ENCODE peak calls at places on chromosomes 1 and 21, in seven cellular contexts. One of them, this sample, is unnamed.

GRCh38 chr1:161226320-161226711 is 456 bp downstream of the TOMM40L start:
- DNase-seq in GM12864: no peak
- DNase-seq in foreskin keratinocyte: no peak
- DNase-seq in nephron progenitor cell: no peak
- DNase-seq in PC-9: no peak
- DNase-seq in cardiac fibroblast: no peak
- DNase-seq in CD8-positive, alpha-beta T cell: no peak
- DNase-seq in this sample: no peak

GRCh38 chr1:170162385-170163226 is 16.8 kb downstream of the NTMT2 start:
- DNase-seq in GM12864: no peak
- DNase-seq in foreskin keratinocyte: no peak
- DNase-seq in nephron progenitor cell: peak
- DNase-seq in PC-9: no peak
- DNase-seq in cardiac fibroblast: peak
- DNase-seq in CD8-positive, alpha-beta T cell: no peak
- DNase-seq in this sample: no peak

GRCh38 chr1:93573940-93574469 is 107.6 kb downstream of the BCAR3 start:
- DNase-seq in GM12864: no peak
- DNase-seq in foreskin keratinocyte: no peak
- DNase-seq in nephron progenitor cell: no peak
- DNase-seq in PC-9: no peak
- DNase-seq in cardiac fibroblast: no peak
- DNase-seq in CD8-positive, alpha-beta T cell: no peak
- DNase-seq in this sample: no peak

GRCh38 chr1:234983554-234983911 is 145.1 kb downstream of the TOMM20 start:
- DNase-seq in GM12864: no peak
- DNase-seq in foreskin keratinocyte: no peak
- DNase-seq in nephron progenitor cell: no peak
- DNase-seq in PC-9: no peak
- DNase-seq in cardiac fibroblast: no peak
- DNase-seq in CD8-positive, alpha-beta T cell: no peak
- DNase-seq in this sample: no peak

GRCh38 chr21:42262826-42263225 is 43.9 kb downstream of the ABCG1 start:
- DNase-seq in GM12864: no peak
- DNase-seq in foreskin keratinocyte: no peak
- DNase-seq in nephron progenitor cell: no peak
- DNase-seq in PC-9: peak
- DNase-seq in cardiac fibroblast: peak
- DNase-seq in CD8-positive, alpha-beta T cell: no peak
- DNase-seq in this sample: peak

GRCh38 chr1:207004931-207005830 is 27.4 kb downstream of the C1orf116 start:
- DNase-seq in GM12864: no peak
- DNase-seq in foreskin keratinocyte: peak
- DNase-seq in nephron progenitor cell: peak
- DNase-seq in PC-9: peak
- DNase-seq in cardiac fibroblast: peak
- DNase-seq in CD8-positive, alpha-beta T cell: no peak
- DNase-seq in this sample: no peak

GRCh38 chr1:12078938-12079861 is 16.1 kb downstream of the TNFRSF8 start:
- DNase-seq in GM12864: peak
- DNase-seq in foreskin keratinocyte: no peak
- DNase-seq in nephron progenitor cell: peak
- DNase-seq in PC-9: peak
- DNase-seq in cardiac fibroblast: peak
- DNase-seq in CD8-positive, alpha-beta T cell: no peak
- DNase-seq in this sample: peak

GRCh38 chr1:41779350-41779749 is 139.4 kb downstream of the HIVEP3 start:
- DNase-seq in GM12864: no peak
- DNase-seq in foreskin keratinocyte: no peak
- DNase-seq in nephron progenitor cell: no peak
- DNase-seq in PC-9: no peak
- DNase-seq in cardiac fibroblast: no peak
- DNase-seq in CD8-positive, alpha-beta T cell: no peak
- DNase-seq in this sample: no peak

GRCh38 chr1:30748699-30749401 is 8.7 kb downstream of the LAPTM5 start:
- DNase-seq in GM12864: no peak
- DNase-seq in foreskin keratinocyte: no peak
- DNase-seq in nephron progenitor cell: no peak
- DNase-seq in PC-9: no peak
- DNase-seq in cardiac fibroblast: no peak
- DNase-seq in CD8-positive, alpha-beta T cell: no peak
- DNase-seq in this sample: peak

GRCh38 chr21:15003463-15004135 is 61.2 kb downstream of the NRIP1 start:
- DNase-seq in GM12864: no peak
- DNase-seq in foreskin keratinocyte: no peak
- DNase-seq in nephron progenitor cell: peak
- DNase-seq in PC-9: no peak
- DNase-seq in cardiac fibroblast: no peak
- DNase-seq in CD8-positive, alpha-beta T cell: no peak
- DNase-seq in this sample: no peak

GRCh38 chr1:58815680-58816071 is 31.8 kb upstream of the JUN start:
- DNase-seq in GM12864: no peak
- DNase-seq in foreskin keratinocyte: no peak
- DNase-seq in nephron progenitor cell: peak
- DNase-seq in PC-9: peak
- DNase-seq in cardiac fibroblast: no peak
- DNase-seq in CD8-positive, alpha-beta T cell: no peak
- DNase-seq in this sample: no peak

GRCh38 chr1:45490121-45490622 is 791 bp downstream of the TESK2 start:
- DNase-seq in GM12864: no peak
- DNase-seq in foreskin keratinocyte: no peak
- DNase-seq in nephron progenitor cell: no peak
- DNase-seq in PC-9: peak
- DNase-seq in cardiac fibroblast: peak
- DNase-seq in CD8-positive, alpha-beta T cell: no peak
- DNase-seq in this sample: no peak

GRCh38 chr1:197908695-197909336 is 6.4 kb downstream of the C1orf53 start:
- DNase-seq in GM12864: no peak
- DNase-seq in foreskin keratinocyte: no peak
- DNase-seq in nephron progenitor cell: peak
- DNase-seq in PC-9: no peak
- DNase-seq in cardiac fibroblast: no peak
- DNase-seq in CD8-positive, alpha-beta T cell: no peak
- DNase-seq in this sample: no peak

GRCh38 chr1:71526824-71527223 is 446.0 kb upstream of the ZRANB2 start:
- DNase-seq in GM12864: no peak
- DNase-seq in foreskin keratinocyte: no peak
- DNase-seq in nephron progenitor cell: no peak
- DNase-seq in PC-9: no peak
- DNase-seq in cardiac fibroblast: no peak
- DNase-seq in CD8-positive, alpha-beta T cell: no peak
- DNase-seq in this sample: no peak

GRCh38 chr1:71522721-71523120 is 441.9 kb upstream of the ZRANB2 start:
- DNase-seq in GM12864: no peak
- DNase-seq in foreskin keratinocyte: no peak
- DNase-seq in nephron progenitor cell: no peak
- DNase-seq in PC-9: no peak
- DNase-seq in cardiac fibroblast: peak
- DNase-seq in CD8-positive, alpha-beta T cell: no peak
- DNase-seq in this sample: no peak

GRCh38 chr1:71521655-71522264 is 440.9 kb upstream of the ZRANB2 start:
- DNase-seq in GM12864: no peak
- DNase-seq in foreskin keratinocyte: no peak
- DNase-seq in nephron progenitor cell: peak
- DNase-seq in PC-9: peak
- DNase-seq in cardiac fibroblast: peak
- DNase-seq in CD8-positive, alpha-beta T cell: no peak
- DNase-seq in this sample: no peak
- TF ChIP-seq CTCF in GM12864: peak
- TF ChIP-seq CTCF in foreskin keratinocyte: peak
- TF ChIP-seq CTCF in nephron progenitor cell: peak
- TF ChIP-seq CTCF in PC-9: peak
- TF ChIP-seq CTCF in cardiac fibroblast: peak
- TF ChIP-seq CTCF in CD8-positive, alpha-beta T cell: no peak
- TF ChIP-seq CTCF in this sample: peak

GRCh38 chr1:21539933-21540332 is 30.7 kb downstream of the ALPL start:
- DNase-seq in GM12864: no peak
- DNase-seq in foreskin keratinocyte: no peak
- DNase-seq in nephron progenitor cell: peak
- DNase-seq in PC-9: no peak
- DNase-seq in cardiac fibroblast: no peak
- DNase-seq in CD8-positive, alpha-beta T cell: no peak
- DNase-seq in this sample: no peak
- TF ChIP-seq CTCF in GM12864: peak
- TF ChIP-seq CTCF in foreskin keratinocyte: peak
- TF ChIP-seq CTCF in nephron progenitor cell: peak
- TF ChIP-seq CTCF in PC-9: peak
- TF ChIP-seq CTCF in cardiac fibroblast: peak
- TF ChIP-seq CTCF in CD8-positive, alpha-beta T cell: no peak
- TF ChIP-seq CTCF in this sample: peak

DNA sequence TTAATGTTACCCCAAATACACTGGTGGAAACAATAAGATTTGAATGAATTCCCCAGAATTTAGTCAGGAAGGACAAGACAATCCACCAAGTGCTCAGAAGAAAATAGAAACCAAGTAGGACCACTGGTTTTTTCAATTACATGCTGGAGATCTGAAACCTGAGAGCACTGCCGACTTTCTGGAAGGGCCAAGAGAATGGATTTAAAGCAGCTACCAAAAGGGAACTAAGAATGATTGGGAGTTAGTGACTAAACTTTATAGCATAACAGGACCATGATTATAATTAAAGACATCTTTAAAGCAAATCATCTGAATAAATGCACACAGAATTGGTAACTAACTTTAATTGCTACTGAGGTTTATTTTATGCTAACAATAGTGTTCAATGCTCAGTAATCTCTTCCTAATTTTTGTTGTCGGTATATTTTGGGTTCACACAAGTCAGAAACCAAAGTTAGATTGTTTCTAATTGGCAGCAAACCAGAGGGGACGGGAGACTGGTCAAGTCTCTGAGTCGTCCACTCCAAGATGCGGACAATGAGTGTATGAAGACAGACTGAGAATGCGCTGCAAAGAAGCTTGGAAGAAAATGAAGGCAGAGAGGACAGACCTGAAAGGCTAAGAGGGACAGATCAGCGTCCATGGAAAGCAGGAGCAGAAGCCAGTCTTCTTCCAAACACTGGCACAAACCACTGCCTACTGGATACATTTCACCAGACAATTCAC is 2.3 kb upstream of the RGS13 start:
- DNase-seq in GM12864: no peak
- DNase-seq in foreskin keratinocyte: no peak
- DNase-seq in nephron progenitor cell: no peak
- DNase-seq in PC-9: no peak
- DNase-seq in cardiac fibroblast: no peak
- DNase-seq in CD8-positive, alpha-beta T cell: no peak
- DNase-seq in this sample: no peak
- TF ChIP-seq CTCF in GM12864: no peak
- TF ChIP-seq CTCF in foreskin keratinocyte: no peak
- TF ChIP-seq CTCF in nephron progenitor cell: no peak
- TF ChIP-seq CTCF in PC-9: no peak
- TF ChIP-seq CTCF in cardiac fibroblast: no peak
- TF ChIP-seq CTCF in CD8-positive, alpha-beta T cell: no peak
- TF ChIP-seq CTCF in this sample: no peak

DNA sequence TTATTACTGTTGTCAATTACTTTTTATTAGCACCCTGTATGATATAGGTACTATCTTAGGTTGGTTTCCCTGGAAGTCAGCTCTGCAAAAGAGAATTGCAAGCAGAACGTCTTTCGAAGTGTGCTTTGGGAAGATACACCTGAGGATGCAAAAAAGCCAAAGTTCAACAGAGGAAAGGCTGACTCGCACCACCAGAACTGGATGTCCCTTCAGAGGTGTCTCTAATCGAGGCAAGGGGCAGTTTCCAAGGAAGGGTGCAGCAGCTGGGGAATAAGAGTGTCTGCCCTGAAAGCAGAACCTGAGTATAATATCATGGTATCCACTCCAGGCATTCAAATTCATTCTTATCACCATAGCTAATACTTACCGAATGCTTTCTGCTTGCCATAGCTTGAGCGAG is 149.6 kb downstream of the CACNA1E start:
- DNase-seq in GM12864: no peak
- DNase-seq in foreskin keratinocyte: no peak
- DNase-seq in nephron progenitor cell: no peak
- DNase-seq in PC-9: no peak
- DNase-seq in cardiac fibroblast: no peak
- DNase-seq in CD8-positive, alpha-beta T cell: no peak
- DNase-seq in this sample: no peak
- TF ChIP-seq CTCF in GM12864: no peak
- TF ChIP-seq CTCF in foreskin keratinocyte: no peak
- TF ChIP-seq CTCF in nephron progenitor cell: no peak
- TF ChIP-seq CTCF in PC-9: no peak
- TF ChIP-seq CTCF in cardiac fibroblast: no peak
- TF ChIP-seq CTCF in CD8-positive, alpha-beta T cell: no peak
- TF ChIP-seq CTCF in this sample: no peak

DNA sequence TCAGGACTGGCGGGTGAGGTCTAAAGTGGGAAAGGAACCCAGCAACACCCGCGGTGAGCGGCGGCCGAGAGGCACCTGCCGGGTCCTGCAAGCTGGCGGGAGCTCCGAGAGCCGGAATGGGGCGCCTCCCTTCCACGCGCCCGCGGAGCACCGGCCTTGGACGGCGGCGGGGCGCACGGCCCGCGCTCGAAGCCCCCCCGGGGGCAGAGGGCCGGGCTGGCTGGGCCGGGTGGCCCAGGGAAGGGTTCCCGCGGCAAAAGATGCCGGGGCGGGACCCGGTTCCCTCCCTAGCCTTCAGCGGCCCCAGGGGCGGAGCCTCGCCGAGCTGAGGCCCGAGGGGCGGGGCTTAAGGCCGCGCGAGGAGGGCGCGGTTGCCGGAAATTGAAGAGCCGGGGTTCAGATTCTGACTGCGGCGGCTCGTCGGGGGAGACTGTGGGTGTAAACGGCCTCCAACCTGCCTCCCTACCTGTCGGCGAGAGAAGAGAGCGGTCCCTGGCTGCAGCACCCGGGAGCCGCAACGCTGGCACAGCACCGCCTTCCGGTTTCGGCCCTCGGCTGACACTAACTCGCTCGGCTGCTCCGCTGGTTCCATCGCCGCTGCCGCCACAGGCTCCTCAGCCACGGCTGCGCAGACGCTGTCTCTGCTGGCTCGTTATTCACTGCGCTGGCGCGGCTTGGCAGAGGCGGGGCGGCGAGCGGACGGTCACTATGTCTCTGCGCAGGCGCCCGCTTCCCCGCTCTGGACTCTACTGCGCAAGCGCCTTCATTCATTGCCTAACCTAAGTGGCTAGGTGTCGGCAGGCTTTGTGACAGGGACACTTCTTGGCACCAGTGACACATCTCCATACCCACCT is at the start of gene RABIF:
- DNase-seq in GM12864: peak
- DNase-seq in foreskin keratinocyte: peak
- DNase-seq in nephron progenitor cell: peak
- DNase-seq in PC-9: peak
- DNase-seq in cardiac fibroblast: peak
- DNase-seq in CD8-positive, alpha-beta T cell: peak
- DNase-seq in this sample: peak
- TF ChIP-seq CTCF in GM12864: peak
- TF ChIP-seq CTCF in foreskin keratinocyte: peak
- TF ChIP-seq CTCF in nephron progenitor cell: no peak
- TF ChIP-seq CTCF in PC-9: no peak
- TF ChIP-seq CTCF in cardiac fibroblast: peak
- TF ChIP-seq CTCF in CD8-positive, alpha-beta T cell: no peak
- TF ChIP-seq CTCF in this sample: peak

This sample was measured in chondrocyte.